ENCODE peak calls at places on chromosomes 5 and 9, in six cellular contexts. One of them, this sample, is unnamed.

GRCh38 chr9:12464910-12465512 is 228.2 kb upstream of the TYRP1 start:
- DNase-seq in heart left ventricle: no peak
- DNase-seq in AG10803: peak
- DNase-seq in AG04450: no peak
- DNase-seq in tibial artery: no peak
- DNase-seq in neural progenitor cell: peak
- DNase-seq in this sample: peak

GRCh38 chr9:14441976-14442651 is 128.2 kb upstream of the NFIB start:
- DNase-seq in heart left ventricle: no peak
- DNase-seq in AG10803: peak
- DNase-seq in AG04450: no peak
- DNase-seq in tibial artery: no peak
- DNase-seq in neural progenitor cell: peak
- DNase-seq in this sample: peak

GRCh38 chr5:758698-759053 is 25.9 kb downstream of the ZDHHC11B start:
- DNase-seq in heart left ventricle: no peak
- DNase-seq in AG10803: no peak
- DNase-seq in AG04450: no peak
- DNase-seq in tibial artery: no peak
- DNase-seq in neural progenitor cell: no peak
- DNase-seq in this sample: no peak

GRCh38 chr5:72353046-72353445 is 32.9 kb downstream of the PTCD2 start:
- DNase-seq in heart left ventricle: no peak
- DNase-seq in AG10803: peak
- DNase-seq in AG04450: peak
- DNase-seq in tibial artery: no peak
- DNase-seq in neural progenitor cell: no peak
- DNase-seq in this sample: peak

GRCh38 chr5:178338126-178338749 is 105.6 kb upstream of the PHYKPL start:
- DNase-seq in heart left ventricle: peak
- DNase-seq in AG10803: no peak
- DNase-seq in AG04450: no peak
- DNase-seq in tibial artery: no peak
- DNase-seq in neural progenitor cell: no peak
- DNase-seq in this sample: no peak

GRCh38 chr5:53429706-53430105 is 50.7 kb upstream of the FST start:
- DNase-seq in heart left ventricle: no peak
- DNase-seq in AG10803: no peak
- DNase-seq in AG04450: no peak
- DNase-seq in tibial artery: no peak
- DNase-seq in neural progenitor cell: no peak
- DNase-seq in this sample: peak

GRCh38 chr5:87411586-87412416 is 929 bp downstream of the CCNH start:
- DNase-seq in heart left ventricle: peak
- DNase-seq in AG10803: peak
- DNase-seq in AG04450: no peak
- DNase-seq in tibial artery: peak
- DNase-seq in neural progenitor cell: peak
- DNase-seq in this sample: peak

GRCh38 chr5:35741126-35741711 is 115.5 kb upstream of the IL7R start:
- DNase-seq in heart left ventricle: no peak
- DNase-seq in AG10803: peak
- DNase-seq in AG04450: no peak
- DNase-seq in tibial artery: no peak
- DNase-seq in neural progenitor cell: no peak
- DNase-seq in this sample: no peak

GRCh38 chr9:63817622-63818518 is 1467.1 kb downstream of the FOXD4L5 start:
- DNase-seq in heart left ventricle: peak
- DNase-seq in AG10803: peak
- DNase-seq in AG04450: no peak
- DNase-seq in tibial artery: peak
- DNase-seq in neural progenitor cell: peak
- DNase-seq in this sample: peak

GRCh38 chr9:129558063-129558550 is 62.8 kb downstream of the C9orf50 start:
- DNase-seq in heart left ventricle: no peak
- DNase-seq in AG10803: no peak
- DNase-seq in AG04450: no peak
- DNase-seq in tibial artery: no peak
- DNase-seq in neural progenitor cell: peak
- DNase-seq in this sample: no peak

GRCh38 chr9:76800901-76801300 is 36.7 kb downstream of the PCA3 start:
- DNase-seq in heart left ventricle: no peak
- DNase-seq in AG10803: no peak
- DNase-seq in AG04450: no peak
- DNase-seq in tibial artery: no peak
- DNase-seq in neural progenitor cell: no peak
- DNase-seq in this sample: no peak

GRCh38 chr9:13395086-13395485 is 115.6 kb upstream of the MPDZ start:
- DNase-seq in heart left ventricle: no peak
- DNase-seq in AG10803: no peak
- DNase-seq in AG04450: no peak
- DNase-seq in tibial artery: no peak
- DNase-seq in neural progenitor cell: no peak
- DNase-seq in this sample: peak

GRCh38 chr9:74773886-74774479 is 113.7 kb downstream of the TRPM6 start:
- DNase-seq in heart left ventricle: peak
- DNase-seq in AG10803: peak
- DNase-seq in AG04450: peak
- DNase-seq in tibial artery: peak
- DNase-seq in neural progenitor cell: peak
- DNase-seq in this sample: peak

GRCh38 chr9:121609845-121610637 is 41.4 kb upstream of the DAB2IP start:
- DNase-seq in heart left ventricle: peak
- DNase-seq in AG10803: peak
- DNase-seq in AG04450: peak
- DNase-seq in tibial artery: peak
- DNase-seq in neural progenitor cell: no peak
- DNase-seq in this sample: peak
- TF ChIP-seq CTCF in heart left ventricle: no peak
- TF ChIP-seq CTCF in AG10803: no peak
- TF ChIP-seq CTCF in AG04450: no peak
- TF ChIP-seq CTCF in tibial artery: no peak
- TF ChIP-seq CTCF in neural progenitor cell: no peak
- TF ChIP-seq CTCF in this sample: no peak

DNA sequence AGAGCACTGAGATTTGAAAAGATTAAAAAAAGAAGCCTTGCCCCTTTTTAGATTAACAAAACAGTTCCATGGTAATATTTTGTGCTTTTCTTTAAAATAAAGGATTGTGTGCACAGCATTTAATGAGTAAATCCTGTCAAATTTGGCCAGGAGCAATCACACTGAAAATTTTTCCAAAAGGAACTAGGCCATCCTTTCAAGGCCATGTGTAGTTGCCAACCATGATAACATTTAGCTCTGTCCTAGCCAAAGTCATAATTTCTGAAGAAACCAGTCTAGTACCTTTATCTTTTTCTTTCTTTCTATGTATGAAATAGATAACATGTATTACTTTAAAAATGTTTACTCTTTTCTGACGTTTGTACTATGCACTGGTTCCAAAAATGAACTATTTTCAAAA is 143.6 kb downstream of the PBX3 start:
- DNase-seq in heart left ventricle: no peak
- DNase-seq in AG10803: no peak
- DNase-seq in AG04450: no peak
- DNase-seq in tibial artery: no peak
- DNase-seq in neural progenitor cell: no peak
- DNase-seq in this sample: peak
- H3K4me3 ChIP-seq in heart left ventricle: no peak
- H3K4me3 ChIP-seq in AG10803: no peak
- H3K4me3 ChIP-seq in AG04450: no peak
- H3K4me3 ChIP-seq in tibial artery: no peak
- H3K4me3 ChIP-seq in neural progenitor cell: no peak
- H3K4me3 ChIP-seq in this sample: no peak

DNA sequence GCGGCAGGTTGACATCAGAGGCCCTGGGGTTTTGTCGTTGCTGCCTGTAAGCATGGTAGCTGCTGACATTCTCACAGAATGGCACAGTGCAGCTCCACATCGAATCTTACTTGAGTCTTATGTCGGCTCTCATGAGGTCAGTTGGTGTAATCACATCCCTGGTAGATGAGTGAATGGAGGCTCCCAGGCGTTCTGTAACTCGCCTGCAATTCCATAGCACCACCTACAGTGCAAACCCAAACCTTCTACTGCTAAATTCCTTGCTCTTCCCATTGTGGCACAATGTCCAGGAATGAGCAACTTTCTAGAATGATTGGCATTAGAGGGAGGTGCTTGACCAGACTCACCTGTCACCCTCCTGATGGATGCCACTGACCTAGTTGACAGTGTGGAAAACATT is 578.4 kb downstream of the CCDC171 start:
- DNase-seq in heart left ventricle: no peak
- DNase-seq in AG10803: peak
- DNase-seq in AG04450: no peak
- DNase-seq in tibial artery: no peak
- DNase-seq in neural progenitor cell: peak
- DNase-seq in this sample: peak
- TF ChIP-seq CTCF in heart left ventricle: no peak
- TF ChIP-seq CTCF in AG10803: peak
- TF ChIP-seq CTCF in AG04450: peak
- TF ChIP-seq CTCF in tibial artery: no peak
- TF ChIP-seq CTCF in neural progenitor cell: peak
- TF ChIP-seq CTCF in this sample: peak

DNA sequence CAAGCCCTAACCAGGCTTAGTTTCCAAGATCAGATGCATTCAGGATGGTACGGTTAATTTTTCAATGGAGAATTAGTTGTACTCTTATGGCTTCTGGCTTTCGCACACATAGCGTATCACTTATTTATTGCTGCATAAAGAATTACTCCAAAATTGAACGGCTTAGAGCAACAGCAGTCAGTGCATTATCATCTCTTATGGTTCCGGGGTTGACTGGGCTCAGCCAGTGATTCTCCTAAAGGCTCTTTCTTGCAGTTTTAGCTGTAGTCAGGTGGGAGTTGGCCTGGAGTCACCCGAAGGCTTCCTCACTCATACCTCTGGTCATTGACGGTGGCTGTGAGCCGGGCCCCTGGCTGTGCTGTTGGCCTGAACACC is 595 bp upstream of the GRHPR start:
- DNase-seq in heart left ventricle: no peak
- DNase-seq in AG10803: no peak
- DNase-seq in AG04450: no peak
- DNase-seq in tibial artery: no peak
- DNase-seq in neural progenitor cell: no peak
- DNase-seq in this sample: no peak
- H3K4me3 ChIP-seq in heart left ventricle: peak
- H3K4me3 ChIP-seq in AG10803: peak
- H3K4me3 ChIP-seq in AG04450: peak
- H3K4me3 ChIP-seq in tibial artery: peak
- H3K4me3 ChIP-seq in neural progenitor cell: peak
- H3K4me3 ChIP-seq in this sample: peak

This sample was measured in cardiac fibroblast.